ENCODE peak calls at places on chromosomes 16 and 17, in seven cellular contexts. C is left ventricle myocardium inferior; F is tibial artery; S is body of pancreas; V is stimulated activated naive CD8-positive, alpha-beta T cell treated with anti-CD3 and anti-CD28 coated beads, Interleukin-15, amount 100 ng/mL, for 72 hours; J is posterior cingulate gyrus; N is mucosa of descending colon. B is an unnamed sample.

GRCh38 chr16:27114006-27114405 is 47.3 kb downstream of the C16orf82 start:
- DNase-seq in N (no peak), C (no peak), F (no peak), J (no peak), S (no peak), V (no peak), B (no peak)

GRCh38 chr17:38719943-38720641 is 10.0 kb upstream of the CISD3 start:
- DNase-seq in N (peak), C (no peak), V (no peak), J (no peak), F (no peak), S (no peak), B (no peak)

GRCh38 chr17:75983501-75984181 is 4.6 kb downstream of the TEN1 start:
- DNase-seq in C (no peak), J (no peak), V (no peak), F (peak), S (peak), N (peak), B (no peak)

GRCh38 chr16:15643453-15644305 is 725 bp upstream of the MARF1 start:
- DNase-seq in S (peak), J (no peak), C (no peak), V (no peak), N (no peak), F (no peak), B (no peak)

GRCh38 chr17:57463103-57463885 is 207.0 kb downstream of the MSI2 start:
- DNase-seq in V (peak), S (no peak), J (no peak), N (no peak), F (no peak), C (no peak), B (peak)

GRCh38 chr17:82089723-82090548 is 8.1 kb downstream of the FASN start:
- DNase-seq in J (no peak), N (no peak), V (no peak), C (peak), F (no peak), S (no peak), B (no peak)

GRCh38 chr17:10127819-10128375 is 70.5 kb downstream of the GAS7 start:
- DNase-seq in C (peak), N (peak), S (peak), F (peak), J (no peak), V (no peak), B (no peak)

GRCh38 chr16:11833951-11834695 is 17.2 kb downstream of the RSL1D1 start:
- DNase-seq in C (no peak), S (no peak), V (no peak), J (no peak), F (no peak), N (no peak), B (no peak)

GRCh38 chr16:3149630-3150345 is 15.0 kb downstream of the ZNF213 start:
- DNase-seq in F (peak), J (peak), S (peak), V (peak), C (peak), N (peak), B (no peak)

GRCh38 chr16:12906765-12907516 is 5.5 kb downstream of the SHISA9 start:
- DNase-seq in N (no peak), J (no peak), S (no peak), F (no peak), V (no peak), C (no peak), B (no peak)

GRCh38 chr16:67142342-67142741 is 8.5 kb downstream of the B3GNT9 start:
- DNase-seq in N (peak), S (no peak), C (no peak), V (no peak), J (no peak), F (no peak), B (peak)

GRCh38 chr17:75287221-75287620 is 2.0 kb downstream of the SLC25A19 start:
- DNase-seq in S (no peak), J (no peak), F (no peak), C (no peak), N (no peak), V (no peak), B (no peak)

GRCh38 chr17:40178021-40178601 is 841 bp downstream of the RAPGEFL1 start:
- DNase-seq in S (no peak), J (no peak), C (no peak), F (no peak), N (peak), V (no peak), B (peak)

GRCh38 chr17:45170976-45171337 is 9.3 kb downstream of the HEXIM2 start:
- DNase-seq in S (peak), F (peak), N (peak), C (peak), J (no peak), V (no peak), B (no peak)

GRCh38 chr17:76492989-76493501 is 8.2 kb downstream of the RHBDF2 start:
- DNase-seq in V (no peak), N (peak), C (peak), S (peak), F (peak), J (no peak), B (no peak)